ENCODE peak calls at places on chromosomes 12 and 14, in nine cellular contexts. One of them, this sample, is unnamed.

GRCh38 chr12:31220633-31221565 is 105.1 kb downstream of the SINHCAF start:
- DNase-seq in myocyte: no peak
- DNase-seq in activated T-cell treated with anti-CD3 and anti-CD28 coated beads for 1 hour: no peak
- DNase-seq in thyroid gland: no peak
- DNase-seq in activated T-helper 1 cell treated with anti-CD3 and anti-CD28 coated beads, Interleukin-12 subunit alpha, Interleukin-12 subunit beta, Interleukin-2, Interleukin-4 antibody, amounts not matched to agents 30 ng/mL and 10 ng/mL and 1 ng/mL, durations not matched to agents 14 hours and 24 hours and 36 hours: no peak
- DNase-seq in H7: no peak
- DNase-seq in cardiac fibroblast: peak; percentile 35
- DNase-seq in anterior cingulate cortex: peak; percentile 45
- DNase-seq in A172: no peak
- DNase-seq in this sample: no peak

GRCh38 chr14:24574206-24574774 is 1.8 kb downstream of the CTSG start:
- DNase-seq in myocyte: no peak
- DNase-seq in activated T-cell treated with anti-CD3 and anti-CD28 coated beads for 1 hour: no peak
- DNase-seq in thyroid gland: no peak
- DNase-seq in activated T-helper 1 cell treated with anti-CD3 and anti-CD28 coated beads, Interleukin-12 subunit alpha, Interleukin-12 subunit beta, Interleukin-2, Interleukin-4 antibody, amounts not matched to agents 30 ng/mL and 10 ng/mL and 1 ng/mL, durations not matched to agents 14 hours and 24 hours and 36 hours: no peak
- DNase-seq in H7: no peak
- DNase-seq in cardiac fibroblast: no peak
- DNase-seq in anterior cingulate cortex: no peak
- DNase-seq in A172: no peak
- DNase-seq in this sample: no peak

GRCh38 chr12:95674088-95674595 is 116.4 kb downstream of the NTN4 start:
- DNase-seq in myocyte: peak; percentile 10
- DNase-seq in activated T-cell treated with anti-CD3 and anti-CD28 coated beads for 1 hour: no peak
- DNase-seq in thyroid gland: no peak
- DNase-seq in activated T-helper 1 cell treated with anti-CD3 and anti-CD28 coated beads, Interleukin-12 subunit alpha, Interleukin-12 subunit beta, Interleukin-2, Interleukin-4 antibody, amounts not matched to agents 30 ng/mL and 10 ng/mL and 1 ng/mL, durations not matched to agents 14 hours and 24 hours and 36 hours: no peak
- DNase-seq in H7: no peak
- DNase-seq in cardiac fibroblast: no peak
- DNase-seq in anterior cingulate cortex: no peak
- DNase-seq in A172: no peak
- DNase-seq in this sample: no peak

GRCh38 chr14:73610692-73611091 is 1.6 kb upstream of the ACOT6 start:
- DNase-seq in myocyte: peak; percentile 18
- DNase-seq in activated T-cell treated with anti-CD3 and anti-CD28 coated beads for 1 hour: no peak
- DNase-seq in thyroid gland: peak; percentile 3
- DNase-seq in activated T-helper 1 cell treated with anti-CD3 and anti-CD28 coated beads, Interleukin-12 subunit alpha, Interleukin-12 subunit beta, Interleukin-2, Interleukin-4 antibody, amounts not matched to agents 30 ng/mL and 10 ng/mL and 1 ng/mL, durations not matched to agents 14 hours and 24 hours and 36 hours: no peak
- DNase-seq in H7: peak; percentile 28
- DNase-seq in cardiac fibroblast: peak; percentile 50
- DNase-seq in anterior cingulate cortex: peak; percentile 7
- DNase-seq in A172: peak; percentile 35
- DNase-seq in this sample: no peak

GRCh38 chr14:54094765-54095164 is 138.1 kb upstream of the BMP4 start:
- DNase-seq in myocyte: no peak
- DNase-seq in activated T-cell treated with anti-CD3 and anti-CD28 coated beads for 1 hour: no peak
- DNase-seq in thyroid gland: no peak
- DNase-seq in activated T-helper 1 cell treated with anti-CD3 and anti-CD28 coated beads, Interleukin-12 subunit alpha, Interleukin-12 subunit beta, Interleukin-2, Interleukin-4 antibody, amounts not matched to agents 30 ng/mL and 10 ng/mL and 1 ng/mL, durations not matched to agents 14 hours and 24 hours and 36 hours: no peak
- DNase-seq in H7: no peak
- DNase-seq in cardiac fibroblast: no peak
- DNase-seq in anterior cingulate cortex: no peak
- DNase-seq in A172: no peak
- DNase-seq in this sample: no peak

GRCh38 chr12:43104524-43104923 is 447.5 kb downstream of the ADAMTS20 start:
- DNase-seq in myocyte: no peak
- DNase-seq in activated T-cell treated with anti-CD3 and anti-CD28 coated beads for 1 hour: no peak
- DNase-seq in thyroid gland: no peak
- DNase-seq in activated T-helper 1 cell treated with anti-CD3 and anti-CD28 coated beads, Interleukin-12 subunit alpha, Interleukin-12 subunit beta, Interleukin-2, Interleukin-4 antibody, amounts not matched to agents 30 ng/mL and 10 ng/mL and 1 ng/mL, durations not matched to agents 14 hours and 24 hours and 36 hours: no peak
- DNase-seq in H7: no peak
- DNase-seq in cardiac fibroblast: peak; percentile 54
- DNase-seq in anterior cingulate cortex: no peak
- DNase-seq in A172: peak; percentile 73
- DNase-seq in this sample: no peak

GRCh38 chr12:121797937-121798801 is 4.7 kb upstream of the RHOF start:
- DNase-seq in myocyte: peak; percentile 98
- DNase-seq in activated T-cell treated with anti-CD3 and anti-CD28 coated beads for 1 hour: no peak
- DNase-seq in thyroid gland: peak; percentile 81
- DNase-seq in activated T-helper 1 cell treated with anti-CD3 and anti-CD28 coated beads, Interleukin-12 subunit alpha, Interleukin-12 subunit beta, Interleukin-2, Interleukin-4 antibody, amounts not matched to agents 30 ng/mL and 10 ng/mL and 1 ng/mL, durations not matched to agents 14 hours and 24 hours and 36 hours: no peak
- DNase-seq in H7: peak; percentile 74
- DNase-seq in cardiac fibroblast: no peak
- DNase-seq in anterior cingulate cortex: no peak
- DNase-seq in A172: peak; percentile 67
- DNase-seq in this sample: no peak

GRCh38 chr12:41206298-41206697 is 18.2 kb downstream of the PDZRN4 start:
- DNase-seq in myocyte: no peak
- DNase-seq in activated T-cell treated with anti-CD3 and anti-CD28 coated beads for 1 hour: no peak
- DNase-seq in thyroid gland: no peak
- DNase-seq in activated T-helper 1 cell treated with anti-CD3 and anti-CD28 coated beads, Interleukin-12 subunit alpha, Interleukin-12 subunit beta, Interleukin-2, Interleukin-4 antibody, amounts not matched to agents 30 ng/mL and 10 ng/mL and 1 ng/mL, durations not matched to agents 14 hours and 24 hours and 36 hours: no peak
- DNase-seq in H7: no peak
- DNase-seq in cardiac fibroblast: no peak
- DNase-seq in anterior cingulate cortex: no peak
- DNase-seq in A172: no peak
- DNase-seq in this sample: no peak

GRCh38 chr12:120748242-120748641 is 22.6 kb downstream of the ACADS start:
- DNase-seq in myocyte: no peak
- DNase-seq in activated T-cell treated with anti-CD3 and anti-CD28 coated beads for 1 hour: no peak
- DNase-seq in thyroid gland: no peak
- DNase-seq in activated T-helper 1 cell treated with anti-CD3 and anti-CD28 coated beads, Interleukin-12 subunit alpha, Interleukin-12 subunit beta, Interleukin-2, Interleukin-4 antibody, amounts not matched to agents 30 ng/mL and 10 ng/mL and 1 ng/mL, durations not matched to agents 14 hours and 24 hours and 36 hours: no peak
- DNase-seq in H7: no peak
- DNase-seq in cardiac fibroblast: no peak
- DNase-seq in anterior cingulate cortex: no peak
- DNase-seq in A172: no peak
- DNase-seq in this sample: no peak

This sample was measured in effector memory CD8-positive, alpha-beta T cell.